ENCODE peak calls at places on chromosome 1, in ten cellular contexts. D is A549; A is heart right ventricle; F is hepatocyte; Z is CD8-positive, alpha-beta T cell; C is body of pancreas; U is endothelial cell; K is epithelial cell of proximal tubule; P is H9; Y is fibroblast of mammary gland. E is an unnamed sample.

GRCh38 chr1:52662645-52663313 is 29.8 kb downstream of the SHISAL2A start:
- DNase-seq in D (peak), A (no peak), F (peak), Z (no peak), C (peak), U (peak), K (peak), P (peak), Y (peak), E (peak)

GRCh38 chr1:158793604-158794003 is 12.6 kb upstream of the OR6N2 start:
- DNase-seq in D (no peak), A (no peak), F (no peak), Z (no peak), C (no peak), U (peak), K (no peak), P (peak), Y (no peak), E (no peak)

GRCh38 chr1:61163794-61164193 is 81.4 kb downstream of the NFIA start:
- DNase-seq in D (no peak), A (no peak), F (no peak), Z (no peak), C (no peak), U (no peak), K (no peak), P (no peak), Y (peak), E (no peak)

GRCh38 chr1:12132078-12132477 is 34.7 kb upstream of the TNFRSF1B start:
- DNase-seq in D (no peak), A (no peak), F (no peak), Z (no peak), C (no peak), U (no peak), K (no peak), P (no peak), Y (peak), E (no peak)

GRCh38 chr1:58781541-58782307 is 2.1 kb downstream of the JUN start:
- DNase-seq in D (no peak), A (peak), F (peak), Z (peak), C (peak), U (peak), K (no peak), P (peak), Y (peak), E (peak)

GRCh38 chr1:234683856-234684632 is 74.1 kb upstream of the IRF2BP2 start:
- DNase-seq in D (peak), A (no peak), F (peak), Z (no peak), C (peak), U (no peak), K (peak), P (peak), Y (peak), E (no peak)

GRCh38 chr1:119611701-119612113 is 36.4 kb downstream of the ZNF697 start:
- DNase-seq in D (peak), A (peak), F (peak), Z (peak), C (peak), U (peak), K (no peak), P (peak), Y (peak), E (peak)

GRCh38 chr1:110428961-110429360 is 21.5 kb upstream of the LAMTOR5 start:
- DNase-seq in D (no peak), A (no peak), F (no peak), Z (no peak), C (no peak), U (no peak), K (no peak), P (no peak), Y (no peak), E (no peak)

GRCh38 chr1:220526294-220526693 is 1.6 kb upstream of the MARK1 start:
- DNase-seq in D (no peak), A (no peak), F (peak), Z (no peak), C (no peak), U (no peak), K (no peak), P (peak), Y (no peak), E (no peak)

GRCh38 chr1:51131185-51131584 is 29.2 kb downstream of the C1orf185 start:
- DNase-seq in D (no peak), A (no peak), F (no peak), Z (no peak), C (no peak), U (no peak), K (no peak), P (no peak), Y (no peak), E (no peak)

GRCh38 chr1:7117599-7118281 is 332.5 kb downstream of the CAMTA1 start:
- DNase-seq in D (peak), A (no peak), F (peak), Z (no peak), C (peak), U (peak), K (peak), P (peak), Y (peak), E (no peak)

GRCh38 chr1:115544131-115544530 is 97.6 kb upstream of the VANGL1 start:
- DNase-seq in D (no peak), A (no peak), F (no peak), Z (no peak), C (no peak), U (no peak), K (no peak), P (no peak), Y (peak), E (no peak)

GRCh38 chr1:185520188-185520935 is 203.3 kb upstream of the IVNS1ABP start:
- DNase-seq in D (no peak), A (no peak), F (no peak), Z (no peak), C (no peak), U (no peak), K (no peak), P (no peak), Y (peak), E (no peak)

GRCh38 chr1:179953974-179954493 is 576 bp upstream of the CEP350 start:
- DNase-seq in D (peak), A (no peak), F (peak), Z (no peak), C (peak), U (peak), K (peak), P (no peak), Y (peak), E (peak)
- TF ChIP-seq CTCF in D (no peak), A (no peak), F (no peak), Z (peak), C (no peak), U (no peak), K (peak), P (peak), Y (peak), E (no peak)

GRCh38 chr1:42399315-42400100 is 18.9 kb downstream of the RIMKLA start:
- DNase-seq in D (no peak), A (no peak), F (no peak), Z (no peak), C (no peak), U (no peak), K (no peak), P (no peak), Y (no peak), E (no peak)

DNA sequence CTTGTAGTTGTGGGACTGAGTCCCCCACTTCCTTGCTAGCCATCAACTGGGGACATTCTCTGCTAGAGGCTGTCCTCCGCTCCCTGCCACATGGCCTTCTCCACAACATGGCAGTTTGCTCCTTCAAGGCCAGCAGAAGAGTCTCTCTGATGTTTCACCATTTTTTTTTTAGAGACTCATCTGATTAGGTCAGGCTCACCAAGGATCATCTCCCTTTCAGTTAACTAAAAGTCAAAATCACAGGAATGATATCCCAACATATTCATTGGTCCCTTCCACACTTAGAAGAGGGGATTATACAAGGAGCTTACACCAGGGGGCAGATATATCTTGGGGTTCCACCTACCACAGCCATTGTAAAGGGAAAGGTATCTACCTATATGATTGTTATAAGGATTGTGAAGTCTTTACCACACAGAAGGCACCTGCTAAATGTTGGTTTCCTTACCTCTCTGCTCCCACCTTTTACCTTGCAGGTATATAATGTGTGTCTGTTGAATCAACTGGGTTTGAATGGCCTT is 23.3 kb downstream of the RIMKLA start:
- DNase-seq in D (no peak), A (no peak), F (no peak), Z (no peak), C (no peak), U (no peak), K (no peak), P (no peak), Y (no peak), E (no peak)
- TF ChIP-seq CTCF in D (no peak), A (no peak), F (no peak), Z (no peak), C (no peak), U (no peak), K (peak), P (peak), Y (peak), E (no peak)

DNA sequence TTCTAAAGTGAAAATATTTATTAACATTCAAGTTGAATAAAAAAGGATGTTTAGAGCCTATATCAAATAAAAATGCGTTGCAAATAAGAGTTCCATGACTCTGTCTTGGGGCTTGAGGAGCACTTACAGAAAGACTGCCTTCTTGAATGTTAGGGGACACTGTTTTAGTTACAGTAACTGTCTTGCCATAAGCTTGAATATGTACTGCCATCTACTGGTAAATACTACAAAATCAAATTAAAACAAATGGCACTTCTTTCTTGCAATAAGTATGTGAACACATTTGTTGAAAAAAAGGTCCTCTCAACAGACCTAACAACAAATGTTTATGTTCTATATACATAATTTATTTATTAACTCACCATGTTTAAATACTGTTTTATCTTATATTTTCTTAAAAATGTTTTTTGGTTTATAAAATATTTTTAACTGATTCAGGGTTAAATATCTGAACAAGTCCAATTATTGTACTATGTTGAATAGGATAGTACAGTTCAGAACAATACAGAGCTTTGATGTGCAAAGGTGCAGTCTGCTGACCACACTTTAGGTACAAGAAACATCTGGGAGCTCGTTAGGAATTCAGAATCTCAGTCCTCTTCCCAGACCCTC is 199.5 kb downstream of the LRRIQ3 start:
- DNase-seq in D (peak), A (no peak), F (peak), Z (no peak), C (no peak), U (no peak), K (no peak), P (no peak), Y (peak), E (no peak)
- TF ChIP-seq CTCF in D (peak), A (peak), F (peak), Z (no peak), C (peak), U (peak), K (peak), P (peak), Y (peak), E (peak)

GRCh38 chr1:28437260-28437923 is 67.9 kb downstream of the PHACTR4 start:
- DNase-seq in D (no peak), A (no peak), F (peak), Z (no peak), C (peak), U (no peak), K (peak), P (no peak), Y (peak), E (no peak)
- TF ChIP-seq CTCF in D (no peak), A (no peak), F (no peak), Z (no peak), C (no peak), U (no peak), K (no peak), P (no peak), Y (no peak), E (no peak)

GRCh38 chr1:8970870-8971337 is 25.2 kb downstream of the CA6 start:
- DNase-seq in D (no peak), A (no peak), F (no peak), Z (peak), C (no peak), U (no peak), K (no peak), P (no peak), Y (no peak), E (no peak)
- TF ChIP-seq CTCF in D (no peak), A (no peak), F (no peak), Z (no peak), C (no peak), U (no peak), K (no peak), P (no peak), Y (no peak), E (no peak)

GRCh38 chr1:2914702-2915101 is 106.6 kb upstream of the ACTRT2 start:
- DNase-seq in D (no peak), A (no peak), F (no peak), Z (no peak), C (no peak), U (no peak), K (no peak), P (no peak), Y (no peak), E (no peak)
- TF ChIP-seq CTCF in D (no peak), A (no peak), F (no peak), Z (no peak), C (no peak), U (no peak), K (no peak), P (no peak), Y (no peak), E (no peak)

GRCh38 chr1:90000934-90001676 is 6.2 kb downstream of the ZNF326 start:
- DNase-seq in D (no peak), A (no peak), F (no peak), Z (no peak), C (no peak), U (no peak), K (no peak), P (no peak), Y (no peak), E (no peak)
- TF ChIP-seq CTCF in D (no peak), A (no peak), F (no peak), Z (peak), C (no peak), U (no peak), K (peak), P (peak), Y (no peak), E (no peak)

GRCh38 chr1:206668351-206668750 is 16.4 kb upstream of the MAPKAPK2 start:
- DNase-seq in D (no peak), A (no peak), F (no peak), Z (no peak), C (no peak), U (no peak), K (no peak), P (no peak), Y (no peak), E (no peak)
- TF ChIP-seq CTCF in D (no peak), A (no peak), F (no peak), Z (no peak), C (no peak), U (no peak), K (no peak), P (no peak), Y (no peak), E (no peak)

E was measured in mesothelial cell of epicardium.